ENCODE peak calls at places on chromosomes 7 and 10, in six cellular contexts. B is A549; V is lower lobe of right lung; K is prostate gland; E is iPS DF 6.9; Y is CD8-positive, alpha-beta memory T cell. S is an unnamed sample. For H3K4me1, the result is how much of the 10 kb centered on the place peaks cover.

GRCh38 chr10:19432000-19432399 is 383.4 kb downstream of the MALRD1 start:
- DNase-seq in B (no peak), V (no peak), K (no peak), E (no peak), Y (no peak), S (no peak)

GRCh38 chr7:20352573-20353304 is 22.0 kb downstream of the ITGB8 start:
- DNase-seq in B (peak), V (no peak), K (peak), E (no peak), Y (no peak), S (no peak)

GRCh38 chr7:74253331-74253730 is 868 bp downstream of the RFC2 start:
- DNase-seq in B (no peak), V (no peak), K (no peak), E (no peak), Y (no peak), S (no peak)

GRCh38 chr10:45532501-45532900 is 140.1 kb downstream of the ZFAND4 start:
- DNase-seq in B (no peak), V (no peak), K (no peak), E (no peak), Y (no peak), S (no peak)

GRCh38 chr10:14056545-14057332 is 274.0 kb downstream of the FRMD4A start:
- DNase-seq in B (no peak), V (no peak), K (no peak), E (no peak), Y (no peak), S (no peak)

GRCh38 chr7:29322023-29322712 is 127.6 kb downstream of the CHN2 start:
- DNase-seq in B (no peak), V (no peak), K (no peak), E (no peak), Y (no peak), S (no peak)

GRCh38 chr10:128468462-128468861 is 342.2 kb upstream of the MKI67 start:
- DNase-seq in B (no peak), V (no peak), K (peak), E (no peak), Y (no peak), S (no peak)

GRCh38 chr10:95303535-95303934 is 12.7 kb upstream of the PDLIM1 start:
- DNase-seq in B (no peak), V (no peak), K (no peak), E (no peak), Y (no peak), S (no peak)

GRCh38 chr10:77164616-77165311 is 472.8 kb downstream of the KCNMA1 start:
- DNase-seq in B (no peak), V (no peak), K (no peak), E (no peak), Y (no peak), S (no peak)

GRCh38 chr7:13851756-13852155 is 137.7 kb downstream of the ETV1 start:
- DNase-seq in B (no peak), V (no peak), K (no peak), E (no peak), Y (no peak), S (no peak)
- H3K4me1 ChIP-seq in B (under half), V (under half), K (under half), E (under half), Y (under half), S (under half)

GRCh38 chr10:69868821-69869220 is 67.1 kb downstream of the COL13A1 start:
- DNase-seq in B (no peak), V (no peak), K (no peak), E (no peak), Y (no peak), S (no peak)
- H3K27ac ChIP-seq in B (no peak), V (no peak), K (no peak), E (no peak), Y (no peak), S (no peak)

DNA sequence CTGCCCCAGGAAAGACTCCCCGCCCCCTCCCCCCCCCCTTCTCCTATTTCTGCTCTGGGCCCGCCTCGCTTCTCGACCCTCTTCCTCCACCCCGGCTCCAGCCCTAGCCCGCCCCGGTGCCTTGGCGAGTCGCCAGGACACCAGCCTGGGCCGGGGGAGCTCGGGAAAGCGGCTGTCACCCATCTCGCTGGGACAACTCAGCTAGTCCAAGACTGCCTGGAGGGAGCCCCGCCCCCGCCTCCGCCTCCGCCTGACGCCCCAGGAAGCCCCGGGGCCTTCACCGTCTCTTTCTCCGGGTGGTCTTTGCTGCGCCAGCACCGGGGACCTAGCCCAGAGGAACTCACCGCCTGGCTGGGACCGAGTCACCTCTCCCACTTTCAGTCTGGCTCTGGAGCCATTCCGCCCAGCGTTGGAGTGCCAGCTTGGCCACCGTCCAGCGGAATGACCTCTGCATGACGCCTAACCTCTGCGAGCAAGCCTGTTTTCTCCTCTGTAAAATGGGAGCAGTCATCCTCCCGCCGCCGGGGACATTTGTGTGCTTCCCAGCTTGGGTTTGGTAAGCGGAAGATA is 1.1 kb upstream of the ZCCHC24 start:
- DNase-seq in B (peak), V (peak), K (peak), E (no peak), Y (peak), S (peak)
- H3K4me3 ChIP-seq in B (peak), V (peak), K (peak), E (peak), Y (no peak), S (no peak)

GRCh38 chr10:6056411-6057135 is 5.6 kb downstream of the IL2RA start:
- DNase-seq in B (no peak), V (no peak), K (no peak), E (no peak), Y (no peak), S (peak)
- H3K4me1 ChIP-seq in B (under half), V (under half), K (under half), E (under half), Y (half or more), S (half or more)

GRCh38 chr7:139914306-139914747 is 85.3 kb downstream of the TBXAS1 start:
- DNase-seq in B (no peak), V (no peak), K (no peak), E (no peak), Y (no peak), S (no peak)

GRCh38 chr7:139915864-139916716 is 87.0 kb downstream of the TBXAS1 start:
- DNase-seq in B (peak), V (no peak), K (peak), E (no peak), Y (no peak), S (no peak)

GRCh38 chr7:139916717-139917395 is 87.8 kb downstream of the TBXAS1 start:
- DNase-seq in B (no peak), V (no peak), K (no peak), E (no peak), Y (no peak), S (no peak)

GRCh38 chr7:139914861-139915300 is 85.8 kb downstream of the TBXAS1 start:
- DNase-seq in B (no peak), V (no peak), K (no peak), E (no peak), Y (no peak), S (no peak)

DNA sequence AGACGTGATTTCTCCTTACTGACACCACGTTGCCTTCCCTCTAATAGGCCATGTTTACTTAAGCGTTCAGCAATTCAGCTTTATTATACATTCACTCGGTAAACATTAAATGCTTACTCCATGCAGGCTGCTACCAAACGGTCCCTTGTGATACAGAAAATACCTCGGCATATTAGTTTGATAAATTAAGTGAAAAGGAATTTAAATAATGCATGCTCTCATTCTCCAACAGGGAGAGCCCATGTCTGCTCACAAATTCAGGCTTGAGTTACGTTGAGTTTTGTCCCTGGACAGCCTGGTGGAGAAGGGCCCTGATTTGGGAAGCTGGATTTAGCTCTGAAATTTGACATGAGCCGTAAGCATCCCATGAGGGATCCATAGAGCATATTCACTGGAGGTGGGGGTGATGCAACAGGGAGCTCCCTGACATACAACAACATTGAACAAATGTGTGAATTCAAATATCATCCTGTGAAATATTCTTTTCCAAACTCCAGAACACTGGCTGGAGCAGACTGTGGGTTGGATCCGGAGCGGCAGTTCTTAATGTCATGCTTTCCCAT is 86.3 kb downstream of the TBXAS1 start:
- DNase-seq in B (no peak), V (no peak), K (no peak), E (no peak), Y (no peak), S (no peak)
- H3K27ac ChIP-seq in B (peak), V (peak), K (no peak), E (no peak), Y (peak), S (no peak)

GRCh38 chr10:21482821-21483220 is 42.7 kb downstream of the SKIDA1 start:
- DNase-seq in B (no peak), V (no peak), K (no peak), E (no peak), Y (no peak), S (no peak)

GRCh38 chr10:21475393-21475792 is 50.1 kb downstream of the SKIDA1 start:
- DNase-seq in B (no peak), V (no peak), K (no peak), E (no peak), Y (no peak), S (no peak)

GRCh38 chr10:21481407-21481806 is 44.1 kb downstream of the SKIDA1 start:
- DNase-seq in B (no peak), V (no peak), K (no peak), E (no peak), Y (no peak), S (no peak)

GRCh38 chr10:21479553-21480315 is 45.7 kb downstream of the SKIDA1 start:
- DNase-seq in B (no peak), V (no peak), K (no peak), E (no peak), Y (no peak), S (no peak)
- H3K4me3 ChIP-seq in B (no peak), V (no peak), K (no peak), E (no peak), Y (no peak), S (no peak)

DNA sequence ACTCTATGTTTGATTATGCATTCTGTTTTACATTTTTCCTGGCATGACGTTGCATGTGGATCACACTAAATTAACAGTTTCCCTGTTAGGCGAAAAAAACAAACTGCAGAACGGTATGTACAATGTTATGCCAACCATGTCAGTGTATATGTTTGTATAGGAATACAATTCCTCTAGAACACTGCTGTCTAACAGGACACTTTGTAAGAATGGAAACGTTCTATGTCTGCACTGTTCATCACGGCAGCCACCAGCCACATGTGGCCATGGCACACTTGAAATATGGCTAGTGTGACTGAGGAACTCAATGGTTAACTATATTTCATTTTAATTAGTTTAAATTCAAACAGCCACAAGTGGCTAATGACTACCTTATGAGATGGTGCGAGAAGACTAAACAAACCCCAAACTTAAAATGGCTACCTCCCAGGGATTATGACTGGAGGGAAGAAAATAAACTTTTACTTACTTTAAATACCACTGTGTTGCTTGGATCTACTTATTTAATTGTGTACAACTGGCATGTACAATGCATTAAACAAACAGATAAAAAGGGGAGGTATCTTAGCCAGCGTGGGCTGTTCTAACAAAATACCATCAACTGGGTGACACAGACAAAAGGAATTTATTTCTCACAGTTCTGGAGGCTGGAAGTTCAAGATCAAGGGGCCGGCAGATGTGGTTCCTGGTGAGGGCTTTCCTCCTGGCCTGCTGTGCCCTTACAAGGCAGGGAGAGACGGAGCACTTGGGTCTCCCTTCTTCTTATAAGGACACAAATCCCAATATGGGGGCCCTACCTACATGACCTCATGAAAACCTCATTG is 281.3 kb upstream of the KLF14 start:
- DNase-seq in B (no peak), V (no peak), K (no peak), E (no peak), Y (no peak), S (no peak)
- H3K4me1 ChIP-seq in B (half or more), V (half or more), K (under half), E (under half), Y (half or more), S (half or more)

GRCh38 chr7:116273918-116274301 is 63.6 kb downstream of the TES start:
- DNase-seq in B (peak), V (no peak), K (no peak), E (no peak), Y (no peak), S (no peak)
- H3K27ac ChIP-seq in B (peak), V (peak), K (no peak), E (no peak), Y (no peak), S (no peak)

GRCh38 chr10:61973169-61973568 is 71.7 kb downstream of the ARID5B start:
- DNase-seq in B (no peak), V (no peak), K (no peak), E (no peak), Y (no peak), S (no peak)

GRCh38 chr10:61973923-61974322 is 72.4 kb downstream of the ARID5B start:
- DNase-seq in B (no peak), V (no peak), K (no peak), E (no peak), Y (no peak), S (no peak)

GRCh38 chr10:61971016-61971350 is 69.5 kb downstream of the ARID5B start:
- DNase-seq in B (no peak), V (no peak), K (no peak), E (no peak), Y (no peak), S (no peak)

GRCh38 chr10:61975107-61975932 is 73.8 kb downstream of the ARID5B start:
- DNase-seq in B (peak), V (no peak), K (no peak), E (no peak), Y (no peak), S (no peak)

GRCh38 chr10:61974611-61975010 is 73.1 kb downstream of the ARID5B start:
- DNase-seq in B (no peak), V (no peak), K (no peak), E (no peak), Y (no peak), S (no peak)
- H3K4me3 ChIP-seq in B (no peak), V (no peak), K (no peak), E (no peak), Y (no peak), S (no peak)

GRCh38 chr10:68333452-68333851 is 724 bp upstream of the PBLD start:
- DNase-seq in B (no peak), V (no peak), K (no peak), E (no peak), Y (no peak), S (no peak)

GRCh38 chr10:68332259-68333057 is at the start of gene PBLD:
- DNase-seq in B (peak), V (peak), K (peak), E (no peak), Y (peak), S (peak)

GRCh38 chr10:68333058-68333395 is 299 bp upstream of the PBLD start:
- DNase-seq in B (no peak), V (no peak), K (no peak), E (no peak), Y (no peak), S (peak)

GRCh38 chr10:68334672-68335467 is 2.1 kb upstream of the PBLD start:
- DNase-seq in B (no peak), V (no peak), K (no peak), E (no peak), Y (no peak), S (no peak)

GRCh38 chr10:68333905-68334431 is 1.2 kb upstream of the PBLD start:
- DNase-seq in B (no peak), V (no peak), K (no peak), E (no peak), Y (no peak), S (peak)
- H3K4me1 ChIP-seq in B (under half), V (half or more), K (under half), E (under half), Y (under half), S (under half)

S was measured in CD4-positive, CD25-positive, alpha-beta regulatory T cell.